ENCODE peak calls at places on chromosome 6, in six cellular contexts. One of them, this sample, is unnamed.

GRCh38 chr6:113414511-113414910 is 442.6 kb upstream of the MARCKS start:
- DNase-seq in A549: peak; percentile 9
- DNase-seq in stomach: peak; percentile 54
- DNase-seq in lower leg skin: peak; percentile 29
- DNase-seq in spleen: no peak
- DNase-seq in heart left ventricle: peak; percentile 29
- DNase-seq in this sample: peak; percentile 20

GRCh38 chr6:124999105-124999764 is 37.0 kb downstream of the RNF217 start:
- DNase-seq in A549: no peak
- DNase-seq in stomach: peak; percentile 74
- DNase-seq in lower leg skin: no peak
- DNase-seq in spleen: no peak
- DNase-seq in heart left ventricle: no peak
- DNase-seq in this sample: no peak

GRCh38 chr6:108115598-108116058 is 41.1 kb upstream of the OSTM1 start:
- DNase-seq in A549: peak; percentile 63
- DNase-seq in stomach: peak; percentile 66
- DNase-seq in lower leg skin: no peak
- DNase-seq in spleen: peak; percentile 81
- DNase-seq in heart left ventricle: no peak
- DNase-seq in this sample: no peak

GRCh38 chr6:112289039-112289566 is 34.7 kb upstream of the LAMA4 start:
- DNase-seq in A549: no peak
- DNase-seq in stomach: no peak
- DNase-seq in lower leg skin: no peak
- DNase-seq in spleen: no peak
- DNase-seq in heart left ventricle: peak; percentile 81
- DNase-seq in this sample: peak; percentile 87

GRCh38 chr6:157795826-157796225 is 27.2 kb upstream of the SNX9 start:
- DNase-seq in A549: no peak
- DNase-seq in stomach: no peak
- DNase-seq in lower leg skin: no peak
- DNase-seq in spleen: no peak
- DNase-seq in heart left ventricle: no peak
- DNase-seq in this sample: no peak

GRCh38 chr6:5205035-5205469 is 55.7 kb downstream of the LYRM4 start:
- DNase-seq in A549: no peak
- DNase-seq in stomach: no peak
- DNase-seq in lower leg skin: no peak
- DNase-seq in spleen: no peak
- DNase-seq in heart left ventricle: no peak
- DNase-seq in this sample: peak; percentile 30

GRCh38 chr6:70479236-70479635 is 65.9 kb downstream of the FAM135A start:
- DNase-seq in A549: no peak
- DNase-seq in stomach: no peak
- DNase-seq in lower leg skin: no peak
- DNase-seq in spleen: no peak
- DNase-seq in heart left ventricle: no peak
- DNase-seq in this sample: no peak

GRCh38 chr6:104784884-104785283 is 74.8 kb downstream of the HACE1 start:
- DNase-seq in A549: no peak
- DNase-seq in stomach: no peak
- DNase-seq in lower leg skin: no peak
- DNase-seq in spleen: no peak
- DNase-seq in heart left ventricle: no peak
- DNase-seq in this sample: no peak

GRCh38 chr6:41027799-41028617 is 11.0 kb downstream of the UNC5CL start:
- DNase-seq in A549: peak; percentile 59
- DNase-seq in stomach: peak; percentile 92
- DNase-seq in lower leg skin: peak; percentile 65
- DNase-seq in spleen: peak; percentile 96
- DNase-seq in heart left ventricle: peak; percentile 87
- DNase-seq in this sample: peak; percentile 70

GRCh38 chr6:97123112-97123511 is 159.9 kb downstream of the MMS22L start:
- DNase-seq in A549: no peak
- DNase-seq in stomach: no peak
- DNase-seq in lower leg skin: no peak
- DNase-seq in spleen: no peak
- DNase-seq in heart left ventricle: no peak
- DNase-seq in this sample: no peak

GRCh38 chr6:54053893-54054391 is 57.3 kb upstream of the MLIP start:
- DNase-seq in A549: no peak
- DNase-seq in stomach: no peak
- DNase-seq in lower leg skin: peak; percentile 60
- DNase-seq in spleen: no peak
- DNase-seq in heart left ventricle: no peak
- DNase-seq in this sample: no peak

GRCh38 chr6:127118505-127119360 is at the start of gene RSPO3:
- DNase-seq in A549: peak; percentile 31
- DNase-seq in stomach: peak; percentile 25
- DNase-seq in lower leg skin: no peak
- DNase-seq in spleen: peak; percentile 69
- DNase-seq in heart left ventricle: no peak
- DNase-seq in this sample: peak; percentile 69

GRCh38 chr6:111589366-111589765 is 16.3 kb downstream of the TRAF3IP2 start:
- DNase-seq in A549: peak; percentile 74
- DNase-seq in stomach: no peak
- DNase-seq in lower leg skin: peak; percentile 75
- DNase-seq in spleen: no peak
- DNase-seq in heart left ventricle: no peak
- DNase-seq in this sample: peak; percentile 55

GRCh38 chr6:44176935-44177509 is 18.4 kb downstream of the CAPN11 start:
- DNase-seq in A549: no peak
- DNase-seq in stomach: no peak
- DNase-seq in lower leg skin: no peak
- DNase-seq in spleen: no peak
- DNase-seq in heart left ventricle: no peak
- DNase-seq in this sample: no peak

GRCh38 chr6:38167598-38167997 is 348.1 kb downstream of the ZFAND3 start:
- DNase-seq in A549: no peak
- DNase-seq in stomach: no peak
- DNase-seq in lower leg skin: no peak
- DNase-seq in spleen: no peak
- DNase-seq in heart left ventricle: no peak
- DNase-seq in this sample: no peak
- TF ChIP-seq POLR2A in A549: no peak
- TF ChIP-seq POLR2A in stomach: no peak
- TF ChIP-seq POLR2A in lower leg skin: no peak
- TF ChIP-seq POLR2A in spleen: no peak
- TF ChIP-seq POLR2A in heart left ventricle: no peak
- TF ChIP-seq POLR2A in this sample: no peak

GRCh38 chr6:160254467-160255312 is 3.9 kb downstream of the SLC22A2 start:
- DNase-seq in A549: peak; percentile 77
- DNase-seq in stomach: no peak
- DNase-seq in lower leg skin: no peak
- DNase-seq in spleen: no peak
- DNase-seq in heart left ventricle: no peak
- DNase-seq in this sample: no peak
- TF ChIP-seq CTCF in A549: no peak
- TF ChIP-seq CTCF in stomach: no peak
- TF ChIP-seq CTCF in lower leg skin: no peak
- TF ChIP-seq CTCF in spleen: no peak
- TF ChIP-seq CTCF in heart left ventricle: no peak
- TF ChIP-seq CTCF in this sample: no peak

DNA sequence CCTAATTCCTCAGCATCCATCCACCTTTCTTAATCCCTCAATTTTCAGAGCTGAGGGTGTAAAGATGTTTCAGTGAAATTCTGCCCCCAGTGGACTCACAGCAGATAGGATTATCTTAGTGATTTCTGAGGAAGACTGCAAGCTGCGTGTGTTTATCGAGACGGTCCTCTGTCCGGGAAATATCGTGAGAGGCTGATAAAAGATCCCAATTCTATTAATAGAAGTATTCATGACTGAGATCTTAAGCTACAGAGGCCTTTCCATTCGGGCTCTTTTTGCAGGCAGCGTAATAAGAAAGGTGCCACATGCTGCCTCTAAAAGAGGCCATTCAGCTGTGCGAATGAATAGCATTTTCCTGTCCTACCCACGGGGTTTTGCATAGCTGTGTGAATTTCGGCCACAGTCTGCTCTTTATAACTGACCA is 209.0 kb downstream of the ARHGAP18 start:
- DNase-seq in A549: peak; percentile 32
- DNase-seq in stomach: no peak
- DNase-seq in lower leg skin: no peak
- DNase-seq in spleen: no peak
- DNase-seq in heart left ventricle: no peak
- DNase-seq in this sample: no peak
- H3K4me3 ChIP-seq in A549: no peak overlapping the region
- H3K4me3 ChIP-seq in stomach: no peak overlapping the region
- H3K4me3 ChIP-seq in lower leg skin: no peak overlapping the region
- H3K4me3 ChIP-seq in spleen: no peak overlapping the region
- H3K4me3 ChIP-seq in heart left ventricle: no peak overlapping the region
- H3K4me3 ChIP-seq in this sample: no peak overlapping the region

GRCh38 chr6:12012231-12012565 is at the start of gene HIVEP1:
- DNase-seq in A549: no peak
- DNase-seq in stomach: peak; percentile 31
- DNase-seq in lower leg skin: no peak
- DNase-seq in spleen: peak; percentile 92
- DNase-seq in heart left ventricle: peak; percentile 53
- DNase-seq in this sample: peak; percentile 40
- TF ChIP-seq POLR2A in A549: no peak
- TF ChIP-seq POLR2A in stomach: no peak
- TF ChIP-seq POLR2A in lower leg skin: no peak
- TF ChIP-seq POLR2A in spleen: no peak
- TF ChIP-seq POLR2A in heart left ventricle: peak; percentile 29
- TF ChIP-seq POLR2A in this sample: peak; percentile 39

GRCh38 chr6:27517928-27518787 is 45.3 kb upstream of the ZNF184 start:
- DNase-seq in A549: no peak
- DNase-seq in stomach: no peak
- DNase-seq in lower leg skin: no peak
- DNase-seq in spleen: no peak
- DNase-seq in heart left ventricle: no peak
- DNase-seq in this sample: no peak

GRCh38 chr6:27517238-27517637 is 44.3 kb upstream of the ZNF184 start:
- DNase-seq in A549: no peak
- DNase-seq in stomach: no peak
- DNase-seq in lower leg skin: no peak
- DNase-seq in spleen: no peak
- DNase-seq in heart left ventricle: no peak
- DNase-seq in this sample: no peak

GRCh38 chr6:27514906-27515495 is 42.1 kb upstream of the ZNF184 start:
- DNase-seq in A549: no peak
- DNase-seq in stomach: no peak
- DNase-seq in lower leg skin: no peak
- DNase-seq in spleen: no peak
- DNase-seq in heart left ventricle: no peak
- DNase-seq in this sample: no peak

GRCh38 chr6:27518881-27519795 is 46.2 kb upstream of the ZNF184 start:
- DNase-seq in A549: no peak
- DNase-seq in stomach: peak; percentile 46
- DNase-seq in lower leg skin: peak; percentile 65
- DNase-seq in spleen: peak; percentile 86
- DNase-seq in heart left ventricle: peak; percentile 52
- DNase-seq in this sample: peak; percentile 65
- TF ChIP-seq CTCF in A549: peak; percentile 68
- TF ChIP-seq CTCF in stomach: peak; percentile 29
- TF ChIP-seq CTCF in lower leg skin: no peak
- TF ChIP-seq CTCF in spleen: no peak
- TF ChIP-seq CTCF in heart left ventricle: peak; percentile 69
- TF ChIP-seq CTCF in this sample: peak; percentile 66

DNA sequence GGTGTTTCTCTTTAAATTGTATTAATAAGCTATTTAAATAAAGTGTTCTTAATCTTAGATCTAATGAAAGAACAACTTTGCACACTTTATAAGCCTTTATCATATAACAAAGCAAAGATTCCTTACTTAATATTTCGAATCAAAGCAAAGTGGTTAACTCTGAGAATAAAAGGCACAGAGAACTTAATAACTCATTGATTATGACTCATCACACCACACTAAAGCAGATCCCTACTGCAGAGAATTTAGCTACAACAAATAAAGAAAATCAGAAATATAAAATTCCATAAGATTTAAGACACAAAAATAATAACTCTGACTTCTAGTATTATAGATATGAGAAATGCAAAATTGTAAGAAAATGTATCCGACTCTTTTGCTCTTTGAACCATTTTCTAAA is 135.6 kb upstream of the RUNX2 start:
- DNase-seq in A549: no peak
- DNase-seq in stomach: no peak
- DNase-seq in lower leg skin: no peak
- DNase-seq in spleen: no peak
- DNase-seq in heart left ventricle: no peak
- DNase-seq in this sample: no peak
- H3K4me3 ChIP-seq in A549: no peak overlapping the region
- H3K4me3 ChIP-seq in stomach: no peak overlapping the region
- H3K4me3 ChIP-seq in lower leg skin: no peak overlapping the region
- H3K4me3 ChIP-seq in spleen: no peak overlapping the region
- H3K4me3 ChIP-seq in heart left ventricle: no peak overlapping the region
- H3K4me3 ChIP-seq in this sample: no peak overlapping the region

This sample was measured in uterus.